ENCODE peak calls at places on chromosomes 12 and 14, in eight cellular contexts. P is lower lobe of right lung, I is GM12865, R is left lung, X is cardiac muscle cell, K is choroid plexus epithelial cell, N is Peyer's patch, O is OCI-LY7. M is an unnamed sample.

GRCh38 chr12:106715582-106715981 is 58.9 kb upstream of the RIC8B start:
- DNase-seq in R (no peak), K (no peak), P (no peak), I (no peak), N (no peak), O (no peak), X (no peak), M (no peak)

GRCh38 chr14:63508033-63508432 is 35.1 kb downstream of the PPP2R5E start:
- DNase-seq in I (no peak), P (no peak), X (no peak), K (no peak), R (peak; percentile 42), N (no peak), O (no peak), M (no peak)

GRCh38 chr12:46391630-46392029 is 19.1 kb upstream of the SLC38A2 start:
- DNase-seq in O (no peak), I (no peak), K (peak; percentile 77), P (no peak), X (no peak), N (no peak), R (no peak), M (peak; percentile 97)

GRCh38 chr12:105864316-105864715 is 274.4 kb downstream of the NUAK1 start:
- DNase-seq in N (no peak), P (no peak), X (no peak), O (no peak), I (no peak), K (no peak), R (no peak), M (no peak)

GRCh38 chr12:57181561-57182155 is 34.2 kb upstream of the LRP1-AS start:
- DNase-seq in P (no peak), R (no peak), O (no peak), I (no peak), N (no peak), X (no peak), K (no peak), M (peak; percentile 73)

GRCh38 chr12:87441511-87441910 is 587.7 kb downstream of the C12orf50 start:
- DNase-seq in O (no peak), I (no peak), K (peak; percentile 5), R (no peak), X (no peak), P (no peak), N (no peak), M (peak; percentile 2)

GRCh38 chr12:121240484-121241202 is 30.7 kb downstream of the P2RX4 start:
- DNase-seq in N (peak; percentile 79), O (no peak), X (no peak), K (peak; percentile 56), I (no peak), R (peak; percentile 69), P (peak; percentile 83), M (peak; percentile 32)

GRCh38 chr12:123767613-123768012 is 5.5 kb downstream of the DNAH10 start:
- DNase-seq in K (no peak), N (no peak), P (no peak), O (no peak), R (no peak), I (peak; percentile 90), X (no peak), M (no peak)

GRCh38 chr12:97784904-97785303 is 322.3 kb downstream of the RMST start:
- DNase-seq in O (no peak), I (no peak), X (no peak), R (no peak), K (no peak), P (no peak), N (no peak), M (no peak)

GRCh38 chr12:116532986-116533342 is 26.2 kb upstream of the MAP1LC3B2 start:
- DNase-seq in P (no peak), N (no peak), R (no peak), X (no peak), I (no peak), K (no peak), O (no peak), M (peak; percentile 15)

GRCh38 chr12:116532428-116532827 is 26.8 kb upstream of the MAP1LC3B2 start:
- DNase-seq in N (no peak), K (no peak), P (no peak), R (no peak), O (peak; percentile 9), I (no peak), X (no peak), M (no peak)

GRCh38 chr12:116534341-116535121 is 24.6 kb upstream of the MAP1LC3B2 start:
- DNase-seq in O (no peak), X (no peak), I (no peak), P (no peak), K (no peak), N (no peak), R (peak; percentile 45), M (peak; percentile 23)

GRCh38 chr12:116535241-116535640 is 23.9 kb upstream of the MAP1LC3B2 start:
- DNase-seq in N (no peak), X (no peak), R (no peak), I (no peak), K (no peak), P (no peak), O (no peak), M (no peak)

DNA sequence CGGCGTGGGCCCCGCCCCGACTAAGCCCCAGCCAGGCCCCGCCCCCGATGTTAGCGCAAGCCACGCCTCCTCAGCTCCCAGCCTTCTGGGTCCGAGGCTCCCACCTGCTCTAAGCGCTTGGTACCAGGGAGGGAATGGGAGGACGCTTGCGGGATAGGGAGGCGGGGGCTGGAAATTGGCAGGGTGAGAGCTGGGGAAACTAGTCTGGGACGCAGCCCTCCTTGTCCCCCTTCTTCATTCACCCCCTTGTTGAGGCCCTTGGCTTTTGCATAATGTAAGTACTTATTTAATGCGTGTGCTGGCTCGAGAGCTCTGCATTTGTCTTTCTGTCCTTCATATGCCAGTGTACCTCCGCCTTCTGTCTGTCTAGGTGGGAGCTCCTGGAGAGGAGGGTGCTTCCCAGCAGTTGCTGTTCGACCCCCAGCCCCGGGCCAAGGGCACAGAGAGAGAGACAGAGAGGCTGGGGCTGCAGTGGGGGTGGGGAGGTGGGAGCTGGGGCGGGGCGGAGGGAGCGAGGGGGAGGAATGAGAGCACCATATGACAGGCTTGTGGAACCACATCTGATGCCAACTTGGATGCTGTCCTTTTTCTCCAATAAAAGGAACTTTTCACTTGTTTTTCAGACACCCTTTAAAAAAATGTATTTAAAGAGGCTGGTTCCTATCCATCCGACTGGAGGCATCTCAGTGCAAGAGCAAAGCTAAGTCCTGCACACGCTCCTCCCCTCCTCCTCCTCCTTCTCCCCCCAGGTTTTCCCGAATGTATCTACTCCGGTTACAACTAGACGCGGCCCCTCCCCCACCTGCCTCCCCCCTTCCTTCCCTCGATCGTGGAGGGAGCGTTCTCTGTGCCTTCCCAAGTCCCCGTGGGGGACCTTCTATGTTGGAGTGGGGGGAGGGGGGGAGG is 25.6 kb upstream of the MAP1LC3B2 start:
- DNase-seq in X (peak; percentile 93), K (peak; percentile 73), N (peak; percentile 90), P (peak; percentile 82), R (peak; percentile 82), O (peak; percentile 81), I (peak; percentile 66), M (peak; percentile 80)
- TF ChIP-seq CTCF in X (no peak), K (no peak), N (no peak), P (no peak), R (no peak), O (no peak), I (no peak), M (no peak)

GRCh38 chr12:56078427-56078826 is 1.5 kb upstream of the ERBB3 start:
- DNase-seq in X (no peak), N (no peak), K (no peak), I (no peak), O (no peak), R (no peak), P (no peak), M (no peak)
- H3K4me3 ChIP-seq in X (no peak overlapping the region), N (no peak overlapping the region), K (no peak overlapping the region), I (no peak overlapping the region), O (no peak overlapping the region), R (no peak overlapping the region), P (no peak overlapping the region), M (no peak overlapping the region)

GRCh38 chr12:31263661-31264060 is 62.3 kb downstream of the SINHCAF start:
- DNase-seq in X (no peak), P (no peak), I (no peak), O (no peak), N (no peak), R (no peak), K (no peak), M (peak; percentile 17)

GRCh38 chr12:31261744-31262143 is 64.2 kb downstream of the SINHCAF start:
- DNase-seq in K (no peak), I (no peak), X (no peak), N (no peak), R (no peak), O (no peak), P (no peak), M (no peak)

GRCh38 chr12:31267966-31268365 is 58.0 kb downstream of the SINHCAF start:
- DNase-seq in X (no peak), P (no peak), K (no peak), I (no peak), R (no peak), N (no peak), O (no peak), M (peak; percentile 44)

GRCh38 chr12:31260840-31261239 is 65.1 kb downstream of the SINHCAF start:
- DNase-seq in I (no peak), K (no peak), N (no peak), P (no peak), X (no peak), O (no peak), R (no peak), M (no peak)

GRCh38 chr12:31265722-31266121 is 60.2 kb downstream of the SINHCAF start:
- DNase-seq in O (no peak), P (no peak), I (no peak), R (no peak), N (no peak), K (no peak), X (peak; percentile 23), M (no peak)
- TF ChIP-seq CTCF in O (no peak), P (no peak), I (no peak), R (no peak), N (no peak), K (no peak), X (no peak), M (no peak)

GRCh38 chr12:50050410-50051280 is 6.8 kb upstream of the ASIC1 start:
- DNase-seq in I (no peak), K (peak; percentile 50), X (peak; percentile 49), R (peak; percentile 76), O (no peak), P (peak; percentile 75), N (no peak), M (peak; percentile 61)
- H3K4me3 ChIP-seq in I (no peak overlapping the region), K (peak overlapping the region; percentile 46), X (no peak overlapping the region), R (peak overlapping the region; percentile 28), O (no peak overlapping the region), P (peak overlapping the region; percentile 39), N (peak overlapping the region; percentile 29), M (peak overlapping the region; percentile 18)

DNA sequence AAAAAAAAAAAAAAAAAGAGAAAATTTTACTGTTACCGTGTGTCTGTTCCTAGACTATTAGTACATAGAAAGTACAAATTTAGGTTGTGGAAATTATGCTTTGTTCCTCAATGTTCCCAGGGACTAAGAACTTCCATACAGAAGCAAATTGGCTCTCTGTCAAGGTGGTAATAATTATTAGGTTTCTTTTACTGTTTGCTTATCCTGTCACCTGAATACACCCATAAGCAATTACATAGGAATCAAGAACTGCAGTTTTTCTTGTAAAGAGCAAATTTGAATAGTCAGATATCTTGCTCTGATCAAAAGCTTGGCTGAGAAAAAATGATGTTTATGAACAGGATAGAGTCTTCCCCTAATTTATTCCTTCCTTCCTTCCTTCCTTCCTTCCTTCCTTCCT is 191.2 kb downstream of the AEBP2 start:
- DNase-seq in O (no peak), P (no peak), X (no peak), I (no peak), K (no peak), N (no peak), R (no peak), M (no peak)
- TF ChIP-seq CTCF in O (no peak), P (no peak), X (no peak), I (no peak), K (no peak), N (no peak), R (no peak), M (no peak)

GRCh38 chr14:105014631-105015030 is 6.3 kb downstream of the CDCA4 start:
- DNase-seq in X (no peak), N (no peak), R (no peak), I (no peak), K (no peak), P (no peak), O (no peak), M (no peak)
- H3K4me3 ChIP-seq in X (no peak overlapping the region), N (no peak overlapping the region), R (no peak overlapping the region), I (peak overlapping the region; percentile 0), K (no peak overlapping the region), P (no peak overlapping the region), O (peak overlapping the region; percentile 78), M (no peak overlapping the region)